ENCODE peak calls at places on chromosomes 11 and 22, in five cellular contexts. F, U, Y, Q and X are unnamed samples.

GRCh38 chr11:66844496-66845142 is 1.4 kb downstream of the RCE1 start:
- DNase-seq in F (no peak), U (no peak), Y (no peak), Q (no peak), X (no peak)

GRCh38 chr22:23249506-23250423 is 69.5 kb downstream of the BCR start:
- DNase-seq in F (no peak), U (no peak), Y (no peak), Q (no peak), X (no peak)

GRCh38 chr22:17087176-17088131 is 2.7 kb downstream of the IL17RA start:
- DNase-seq in F (peak; percentile 58), U (no peak), Y (no peak), Q (peak; percentile 48), X (peak; percentile 34)

GRCh38 chr11:16350125-16350524 is 6.2 kb downstream of the SOX6 start:
- DNase-seq in F (no peak), U (no peak), Y (no peak), Q (no peak), X (no peak)

GRCh38 chr11:65424200-65425104 is 1.9 kb downstream of the NEAT1 start:
- DNase-seq in F (no peak), U (no peak), Y (no peak), Q (peak; percentile 45), X (peak; percentile 43)

GRCh38 chr11:34926101-34926830 is 9.8 kb downstream of the PDHX start:
- DNase-seq in F (no peak), U (no peak), Y (no peak), Q (peak; percentile 6), X (peak; percentile 24)

GRCh38 chr11:69044111-69045013 is 4.4 kb upstream of the TPCN2 start:
- DNase-seq in F (peak; percentile 40), U (peak; percentile 66), Y (no peak), Q (no peak), X (peak; percentile 53)

GRCh38 chr11:8262552-8263108 is 1.0 kb downstream of the LMO1 start:
- DNase-seq in F (no peak), U (peak; percentile 85), Y (peak; percentile 51), Q (no peak), X (peak; percentile 40)

GRCh38 chr11:33996498-33997454 is 54.8 kb upstream of the CAPRIN1 start:
- DNase-seq in F (no peak), U (peak; percentile 75), Y (peak; percentile 57), Q (peak; percentile 68), X (peak; percentile 77)

GRCh38 chr11:93099811-93100210 is 98.0 kb downstream of the SLC36A4 start:
- DNase-seq in F (peak; percentile 23), U (no peak), Y (no peak), Q (no peak), X (peak; percentile 32)